ENCODE peak calls at places on chromosomes 11 and 22, in six cellular contexts. One of them, this sample, is unnamed.

GRCh38 chr22:17569971-17570511 is 6.7 kb downstream of the SLC25A18 start:
- DNase-seq in HuH-7: no peak
- DNase-seq in neural crest cell: no peak
- DNase-seq in NCI-H2081 treated with DMSO at 0.1 percent for 48 hours: no peak
- DNase-seq in OCI-M1: peak; percentile 19
- DNase-seq in NCI-H1092 treated with DMSO at 0.1 percent for 48 hours: peak; percentile 35
- DNase-seq in this sample: no peak

GRCh38 chr11:103202048-103202651 is 92.9 kb downstream of the DYNC2H1 start:
- DNase-seq in NCI-H1092 treated with DMSO at 0.1 percent for 48 hours: peak; percentile 45
- DNase-seq in HuH-7: peak; percentile 0
- DNase-seq in NCI-H2081 treated with DMSO at 0.1 percent for 48 hours: peak; percentile 1
- DNase-seq in OCI-M1: peak; percentile 25
- DNase-seq in neural crest cell: no peak
- DNase-seq in this sample: no peak

GRCh38 chr11:47083913-47084312 is 92.8 kb downstream of the ARFGAP2 start:
- DNase-seq in NCI-H2081 treated with DMSO at 0.1 percent for 48 hours: no peak
- DNase-seq in HuH-7: no peak
- DNase-seq in NCI-H1092 treated with DMSO at 0.1 percent for 48 hours: no peak
- DNase-seq in OCI-M1: peak; percentile 66
- DNase-seq in neural crest cell: no peak
- DNase-seq in this sample: no peak

GRCh38 chr11:2911088-2912037 is 17.9 kb downstream of the PHLDA2 start:
- DNase-seq in OCI-M1: no peak
- DNase-seq in NCI-H2081 treated with DMSO at 0.1 percent for 48 hours: no peak
- DNase-seq in neural crest cell: no peak
- DNase-seq in HuH-7: no peak
- DNase-seq in NCI-H1092 treated with DMSO at 0.1 percent for 48 hours: no peak
- DNase-seq in this sample: no peak

GRCh38 chr11:71505781-71506180 is 21.3 kb upstream of the KRTAP5-7 start:
- DNase-seq in OCI-M1: no peak
- DNase-seq in neural crest cell: no peak
- DNase-seq in NCI-H2081 treated with DMSO at 0.1 percent for 48 hours: no peak
- DNase-seq in HuH-7: no peak
- DNase-seq in NCI-H1092 treated with DMSO at 0.1 percent for 48 hours: no peak
- DNase-seq in this sample: no peak

GRCh38 chr11:93942176-93942575 is 79.0 kb upstream of the HEPHL1 start:
- DNase-seq in NCI-H1092 treated with DMSO at 0.1 percent for 48 hours: no peak
- DNase-seq in OCI-M1: peak; percentile 20
- DNase-seq in neural crest cell: no peak
- DNase-seq in NCI-H2081 treated with DMSO at 0.1 percent for 48 hours: no peak
- DNase-seq in HuH-7: no peak
- DNase-seq in this sample: no peak

GRCh38 chr11:62805991-62806441 is 776 bp upstream of the NXF1 start:
- DNase-seq in OCI-M1: peak; percentile 71
- DNase-seq in HuH-7: no peak
- DNase-seq in neural crest cell: no peak
- DNase-seq in NCI-H2081 treated with DMSO at 0.1 percent for 48 hours: no peak
- DNase-seq in NCI-H1092 treated with DMSO at 0.1 percent for 48 hours: peak; percentile 70
- DNase-seq in this sample: no peak

GRCh38 chr11:64605656-64606585 is 14.9 kb downstream of the SLC22A12 start:
- DNase-seq in HuH-7: no peak
- DNase-seq in NCI-H1092 treated with DMSO at 0.1 percent for 48 hours: no peak
- DNase-seq in OCI-M1: no peak
- DNase-seq in NCI-H2081 treated with DMSO at 0.1 percent for 48 hours: no peak
- DNase-seq in neural crest cell: no peak
- DNase-seq in this sample: no peak

GRCh38 chr22:46473021-46473779 is 64.2 kb downstream of the CELSR1 start:
- DNase-seq in NCI-H1092 treated with DMSO at 0.1 percent for 48 hours: no peak
- DNase-seq in NCI-H2081 treated with DMSO at 0.1 percent for 48 hours: no peak
- DNase-seq in HuH-7: no peak
- DNase-seq in neural crest cell: no peak
- DNase-seq in OCI-M1: no peak
- DNase-seq in this sample: no peak

GRCh38 chr22:23394525-23395326 is 185.4 kb downstream of the IGLL1 start:
- DNase-seq in NCI-H1092 treated with DMSO at 0.1 percent for 48 hours: no peak
- DNase-seq in OCI-M1: no peak
- DNase-seq in NCI-H2081 treated with DMSO at 0.1 percent for 48 hours: no peak
- DNase-seq in neural crest cell: no peak
- DNase-seq in HuH-7: no peak
- DNase-seq in this sample: no peak

GRCh38 chr22:27482414-27482813 is 319.1 kb downstream of the MN1 start:
- DNase-seq in NCI-H1092 treated with DMSO at 0.1 percent for 48 hours: no peak
- DNase-seq in NCI-H2081 treated with DMSO at 0.1 percent for 48 hours: no peak
- DNase-seq in HuH-7: no peak
- DNase-seq in OCI-M1: no peak
- DNase-seq in neural crest cell: no peak
- DNase-seq in this sample: no peak

GRCh38 chr11:75147875-75148263 is 3.0 kb upstream of the SLCO2B1 start:
- DNase-seq in HuH-7: no peak
- DNase-seq in NCI-H1092 treated with DMSO at 0.1 percent for 48 hours: no peak
- DNase-seq in NCI-H2081 treated with DMSO at 0.1 percent for 48 hours: no peak
- DNase-seq in neural crest cell: no peak
- DNase-seq in OCI-M1: no peak
- DNase-seq in this sample: no peak

GRCh38 chr11:66787934-66788758 is 55.1 kb upstream of the RCE1 start:
- DNase-seq in HuH-7: no peak
- DNase-seq in OCI-M1: no peak
- DNase-seq in NCI-H2081 treated with DMSO at 0.1 percent for 48 hours: no peak
- DNase-seq in NCI-H1092 treated with DMSO at 0.1 percent for 48 hours: no peak
- DNase-seq in neural crest cell: no peak
- DNase-seq in this sample: no peak

GRCh38 chr11:117231637-117232021 is 244 bp downstream of the PCSK7 start:
- DNase-seq in OCI-M1: peak; percentile 57
- DNase-seq in NCI-H1092 treated with DMSO at 0.1 percent for 48 hours: no peak
- DNase-seq in NCI-H2081 treated with DMSO at 0.1 percent for 48 hours: no peak
- DNase-seq in neural crest cell: no peak
- DNase-seq in HuH-7: no peak
- DNase-seq in this sample: no peak

GRCh38 chr11:134854391-134854991 is 442.4 kb upstream of the B3GAT1 start:
- DNase-seq in NCI-H1092 treated with DMSO at 0.1 percent for 48 hours: no peak
- DNase-seq in NCI-H2081 treated with DMSO at 0.1 percent for 48 hours: no peak
- DNase-seq in HuH-7: no peak
- DNase-seq in neural crest cell: no peak
- DNase-seq in OCI-M1: no peak
- DNase-seq in this sample: no peak

GRCh38 chr11:116310215-116310614 is 462.6 kb downstream of the BUD13 start:
- DNase-seq in neural crest cell: no peak
- DNase-seq in OCI-M1: no peak
- DNase-seq in NCI-H2081 treated with DMSO at 0.1 percent for 48 hours: no peak
- DNase-seq in HuH-7: no peak
- DNase-seq in NCI-H1092 treated with DMSO at 0.1 percent for 48 hours: no peak
- DNase-seq in this sample: no peak

GRCh38 chr11:128394436-128395089 is 192.8 kb downstream of the ETS1 start:
- DNase-seq in NCI-H2081 treated with DMSO at 0.1 percent for 48 hours: no peak
- DNase-seq in neural crest cell: no peak
- DNase-seq in HuH-7: no peak
- DNase-seq in OCI-M1: no peak
- DNase-seq in NCI-H1092 treated with DMSO at 0.1 percent for 48 hours: no peak
- DNase-seq in this sample: no peak

GRCh38 chr11:119347242-119347641 is 737 bp upstream of the MFRP start:
- DNase-seq in neural crest cell: no peak
- DNase-seq in NCI-H1092 treated with DMSO at 0.1 percent for 48 hours: no peak
- DNase-seq in NCI-H2081 treated with DMSO at 0.1 percent for 48 hours: no peak
- DNase-seq in OCI-M1: no peak
- DNase-seq in HuH-7: no peak
- DNase-seq in this sample: no peak

GRCh38 chr11:96178014-96178745 is 164.8 kb downstream of the MAML2 start:
- DNase-seq in neural crest cell: no peak
- DNase-seq in NCI-H1092 treated with DMSO at 0.1 percent for 48 hours: no peak
- DNase-seq in HuH-7: no peak
- DNase-seq in NCI-H2081 treated with DMSO at 0.1 percent for 48 hours: no peak
- DNase-seq in OCI-M1: no peak
- DNase-seq in this sample: no peak

GRCh38 chr11:69382131-69383128 is 88.5 kb downstream of the MYEOV start:
- DNase-seq in neural crest cell: no peak
- DNase-seq in HuH-7: peak; percentile 95
- DNase-seq in OCI-M1: no peak
- DNase-seq in NCI-H1092 treated with DMSO at 0.1 percent for 48 hours: no peak
- DNase-seq in NCI-H2081 treated with DMSO at 0.1 percent for 48 hours: no peak
- DNase-seq in this sample: no peak

GRCh38 chr11:102289510-102290078 is 27.7 kb upstream of the BIRC3 start:
- DNase-seq in NCI-H2081 treated with DMSO at 0.1 percent for 48 hours: no peak
- DNase-seq in neural crest cell: no peak
- DNase-seq in NCI-H1092 treated with DMSO at 0.1 percent for 48 hours: no peak
- DNase-seq in HuH-7: no peak
- DNase-seq in OCI-M1: no peak
- DNase-seq in this sample: no peak

This sample was measured in effector CD8-positive, alpha-beta T cell.